ENCODE peak calls at places on chromosomes 6 and 20, in four cellular contexts. One of them, this sample, is unnamed.

GRCh38 chr6:122709922-122710512 is 69.5 kb upstream of the FABP7 start:
- DNase-seq in H54: no peak
- DNase-seq in fibroblast of mammary gland: no peak
- DNase-seq in adrenal gland: peak; percentile 23
- DNase-seq in this sample: no peak

GRCh38 chr20:50130995-50131394 is 18.0 kb upstream of the UBE2V1 start:
- DNase-seq in H54: no peak
- DNase-seq in fibroblast of mammary gland: no peak
- DNase-seq in adrenal gland: peak; percentile 58
- DNase-seq in this sample: no peak

GRCh38 chr20:60512436-60512835 is 554.2 kb downstream of the CDH26 start:
- DNase-seq in H54: peak; percentile 12
- DNase-seq in fibroblast of mammary gland: peak; percentile 59
- DNase-seq in adrenal gland: no peak
- DNase-seq in this sample: peak; percentile 7

GRCh38 chr6:3844097-3844463 is 5.1 kb upstream of the FAM50B start:
- DNase-seq in H54: peak; percentile 23
- DNase-seq in fibroblast of mammary gland: peak; percentile 69
- DNase-seq in adrenal gland: no peak
- DNase-seq in this sample: peak; percentile 56

GRCh38 chr6:82881519-82881918 is 184.1 kb downstream of the UBE3D start:
- DNase-seq in H54: no peak
- DNase-seq in fibroblast of mammary gland: no peak
- DNase-seq in adrenal gland: no peak
- DNase-seq in this sample: no peak

GRCh38 chr20:63042448-63043071 is 35.8 kb upstream of the BHLHE23 start:
- DNase-seq in H54: no peak
- DNase-seq in fibroblast of mammary gland: no peak
- DNase-seq in adrenal gland: no peak
- DNase-seq in this sample: no peak

GRCh38 chr6:116133453-116133852 is 7.5 kb upstream of the COL10A1 start:
- DNase-seq in H54: no peak
- DNase-seq in fibroblast of mammary gland: no peak
- DNase-seq in adrenal gland: no peak
- DNase-seq in this sample: no peak

GRCh38 chr20:22966787-22967464 is 68.2 kb upstream of the SSTR4 start:
- DNase-seq in H54: no peak
- DNase-seq in fibroblast of mammary gland: no peak
- DNase-seq in adrenal gland: no peak
- DNase-seq in this sample: no peak

GRCh38 chr20:14879020-14879697 is 541.7 kb upstream of the FLRT3 start:
- DNase-seq in H54: no peak
- DNase-seq in fibroblast of mammary gland: peak; percentile 84
- DNase-seq in adrenal gland: no peak
- DNase-seq in this sample: peak; percentile 12

GRCh38 chr6:137744877-137745276 is 122.2 kb upstream of the TNFAIP3 start:
- DNase-seq in H54: no peak
- DNase-seq in fibroblast of mammary gland: no peak
- DNase-seq in adrenal gland: no peak
- DNase-seq in this sample: no peak

GRCh38 chr6:150741633-150742200 is 123.8 kb upstream of the MTHFD1L start:
- DNase-seq in H54: no peak
- DNase-seq in fibroblast of mammary gland: no peak
- DNase-seq in adrenal gland: no peak
- DNase-seq in this sample: peak; percentile 8

GRCh38 chr20:48769111-48769879 is 58.5 kb downstream of the PREX1 start:
- DNase-seq in H54: no peak
- DNase-seq in fibroblast of mammary gland: peak; percentile 29
- DNase-seq in adrenal gland: no peak
- DNase-seq in this sample: peak; percentile 14

GRCh38 chr6:118400098-118400497 is 148.0 kb upstream of the PLN start:
- DNase-seq in H54: no peak
- DNase-seq in fibroblast of mammary gland: no peak
- DNase-seq in adrenal gland: no peak
- DNase-seq in this sample: no peak

GRCh38 chr6:21898107-21898796 is 304.7 kb downstream of the SOX4 start:
- DNase-seq in H54: no peak
- DNase-seq in fibroblast of mammary gland: peak; percentile 77
- DNase-seq in adrenal gland: no peak
- DNase-seq in this sample: peak; percentile 24

GRCh38 chr20:40692240-40693011 is 3.4 kb upstream of the MAFB start:
- DNase-seq in H54: no peak
- DNase-seq in fibroblast of mammary gland: no peak
- DNase-seq in adrenal gland: no peak
- DNase-seq in this sample: no peak

GRCh38 chr6:25388776-25389175 is 109.6 kb downstream of the CARMIL1 start:
- DNase-seq in H54: no peak
- DNase-seq in fibroblast of mammary gland: no peak
- DNase-seq in adrenal gland: no peak
- DNase-seq in this sample: no peak

GRCh38 chr20:46820682-46821081 is 74.0 kb upstream of the EYA2 start:
- DNase-seq in H54: no peak
- DNase-seq in fibroblast of mammary gland: no peak
- DNase-seq in adrenal gland: no peak
- DNase-seq in this sample: no peak

GRCh38 chr6:30915591-30915946 is 1.5 kb downstream of the VARS2 start:
- DNase-seq in H54: peak; percentile 70
- DNase-seq in fibroblast of mammary gland: peak; percentile 79
- DNase-seq in adrenal gland: peak; percentile 23
- DNase-seq in this sample: peak; percentile 75

GRCh38 chr6:41132254-41132653 is 21.9 kb downstream of the TREML1 start:
- DNase-seq in H54: no peak
- DNase-seq in fibroblast of mammary gland: no peak
- DNase-seq in adrenal gland: no peak
- DNase-seq in this sample: no peak

GRCh38 chr6:54020311-54020710 is 90.9 kb upstream of the MLIP start:
- DNase-seq in H54: no peak
- DNase-seq in fibroblast of mammary gland: no peak
- DNase-seq in adrenal gland: peak; percentile 31
- DNase-seq in this sample: peak; percentile 52

GRCh38 chr6:142130814-142131213 is 1.9 kb upstream of the GJE1 start:
- DNase-seq in H54: no peak
- DNase-seq in fibroblast of mammary gland: no peak
- DNase-seq in adrenal gland: no peak
- DNase-seq in this sample: no peak

GRCh38 chr20:58228484-58229197 is at the start of gene ANKRD60:
- DNase-seq in H54: no peak
- DNase-seq in fibroblast of mammary gland: peak; percentile 67
- DNase-seq in adrenal gland: no peak
- DNase-seq in this sample: peak; percentile 68

GRCh38 chr6:155030148-155030720 is 35.1 kb downstream of the TIAM2 start:
- DNase-seq in H54: no peak
- DNase-seq in fibroblast of mammary gland: peak; percentile 61
- DNase-seq in adrenal gland: no peak
- DNase-seq in this sample: no peak

GRCh38 chr20:7383218-7383617 is 557.0 kb downstream of the HAO1 start:
- DNase-seq in H54: no peak
- DNase-seq in fibroblast of mammary gland: no peak
- DNase-seq in adrenal gland: no peak
- DNase-seq in this sample: no peak

GRCh38 chr6:32972353-32973143 is 4.2 kb downstream of the BRD2 start:
- DNase-seq in H54: no peak
- DNase-seq in fibroblast of mammary gland: no peak
- DNase-seq in adrenal gland: no peak
- DNase-seq in this sample: no peak

GRCh38 chr6:79602859-79603258 is 28.3 kb upstream of the SH3BGRL2 start:
- DNase-seq in H54: no peak
- DNase-seq in fibroblast of mammary gland: no peak
- DNase-seq in adrenal gland: no peak
- DNase-seq in this sample: no peak

GRCh38 chr6:14987490-14987889 is 258.4 kb upstream of the JARID2 start:
- DNase-seq in H54: no peak
- DNase-seq in fibroblast of mammary gland: no peak
- DNase-seq in adrenal gland: no peak
- DNase-seq in this sample: no peak

GRCh38 chr20:63360850-63361497 is at the start of gene CHRNA4:
- DNase-seq in H54: no peak
- DNase-seq in fibroblast of mammary gland: no peak
- DNase-seq in adrenal gland: no peak
- DNase-seq in this sample: no peak

GRCh38 chr6:27545271-27546046 is 72.6 kb upstream of the ZNF184 start:
- DNase-seq in H54: no peak
- DNase-seq in fibroblast of mammary gland: peak; percentile 85
- DNase-seq in adrenal gland: no peak
- DNase-seq in this sample: peak; percentile 41

GRCh38 chr20:63769891-63770474 is 30.4 kb downstream of the SLC2A4RG start:
- DNase-seq in H54: no peak
- DNase-seq in fibroblast of mammary gland: no peak
- DNase-seq in adrenal gland: no peak
- DNase-seq in this sample: no peak

GRCh38 chr6:121187200-121187832 is 147.0 kb downstream of the TBC1D32 start:
- DNase-seq in H54: no peak
- DNase-seq in fibroblast of mammary gland: no peak
- DNase-seq in adrenal gland: no peak
- DNase-seq in this sample: no peak

GRCh38 chr6:2943564-2943955 is 27.8 kb downstream of the SERPINB6 start:
- DNase-seq in H54: no peak
- DNase-seq in fibroblast of mammary gland: no peak
- DNase-seq in adrenal gland: no peak
- DNase-seq in this sample: no peak

GRCh38 chr6:118606268-118606667 is 45.1 kb downstream of the CEP85L start:
- DNase-seq in H54: no peak
- DNase-seq in fibroblast of mammary gland: no peak
- DNase-seq in adrenal gland: no peak
- DNase-seq in this sample: no peak

GRCh38 chr6:116126032-116126431 is at the start of gene COL10A1:
- DNase-seq in H54: no peak
- DNase-seq in fibroblast of mammary gland: no peak
- DNase-seq in adrenal gland: no peak
- DNase-seq in this sample: no peak

GRCh38 chr6:162963861-162964260 is 236.1 kb downstream of the PACRG start:
- DNase-seq in H54: no peak
- DNase-seq in fibroblast of mammary gland: peak; percentile 61
- DNase-seq in adrenal gland: no peak
- DNase-seq in this sample: peak; percentile 48

GRCh38 chr20:58447733-58448391 is 58.8 kb downstream of the VAPB start:
- DNase-seq in H54: no peak
- DNase-seq in fibroblast of mammary gland: peak; percentile 62
- DNase-seq in adrenal gland: peak; percentile 43
- DNase-seq in this sample: peak; percentile 67

GRCh38 chr20:46341374-46342044 is 33.2 kb upstream of the CDH22 start:
- DNase-seq in H54: no peak
- DNase-seq in fibroblast of mammary gland: no peak
- DNase-seq in adrenal gland: no peak
- DNase-seq in this sample: no peak

GRCh38 chr6:7108196-7108963 is 619 bp downstream of the RREB1 start:
- DNase-seq in H54: peak; percentile 55
- DNase-seq in fibroblast of mammary gland: peak; percentile 47
- DNase-seq in adrenal gland: peak; percentile 70
- DNase-seq in this sample: peak; percentile 62

GRCh38 chr6:47595785-47596184 is 102.6 kb upstream of the ADGRF4 start:
- DNase-seq in H54: no peak
- DNase-seq in fibroblast of mammary gland: no peak
- DNase-seq in adrenal gland: no peak
- DNase-seq in this sample: no peak

This sample was measured in fibroblast of villous mesenchyme.